ENCODE peak calls at places on chromosomes 11 and 22, in ten cellular contexts. Q, K, E, N, Y, X, P, L, R and V are unnamed samples.

GRCh38 chr11:110379936-110380335 is 49.8 kb upstream of the FDX1 start:
- DNase-seq in Q (no peak), K (no peak), E (no peak), N (no peak), Y (no peak), X (no peak), P (no peak), L (no peak), R (no peak), V (no peak)

GRCh38 chr11:124799384-124800225 is 601 bp downstream of the MSANTD2 start:
- DNase-seq in Q (peak; percentile 28), K (no peak), E (no peak), N (peak; percentile 61), Y (peak; percentile 33), X (peak; percentile 72), P (peak; percentile 18), L (peak; percentile 25), R (peak; percentile 28), V (peak; percentile 58)

GRCh38 chr22:32859743-32860142 is 58.2 kb downstream of the TIMP3 start:
- DNase-seq in Q (no peak), K (no peak), E (no peak), N (no peak), Y (no peak), X (no peak), P (no peak), L (no peak), R (no peak), V (no peak)

GRCh38 chr11:112967082-112967481 is 5.9 kb downstream of the NCAM1 start:
- DNase-seq in Q (no peak), K (no peak), E (no peak), N (no peak), Y (no peak), X (no peak), P (no peak), L (no peak), R (no peak), V (no peak)

GRCh38 chr22:30079952-30080533 is at the start of gene HORMAD2:
- DNase-seq in Q (no peak), K (no peak), E (no peak), N (no peak), Y (peak; percentile 59), X (no peak), P (no peak), L (no peak), R (no peak), V (no peak)

GRCh38 chr11:123187670-123188507 is 7.2 kb downstream of the CLMP start:
- DNase-seq in Q (no peak), K (no peak), E (no peak), N (no peak), Y (no peak), X (no peak), P (peak; percentile 63), L (no peak), R (no peak), V (no peak)

GRCh38 chr22:31957970-31958594 is 13.7 kb downstream of the YWHAH start:
- DNase-seq in Q (no peak), K (no peak), E (no peak), N (no peak), Y (no peak), X (no peak), P (no peak), L (no peak), R (no peak), V (no peak)

GRCh38 chr11:93194673-93195291 is 3.0 kb downstream of the SLC36A4 start:
- DNase-seq in Q (no peak), K (no peak), E (no peak), N (no peak), Y (no peak), X (no peak), P (no peak), L (no peak), R (no peak), V (no peak)

GRCh38 chr11:19244621-19245020 is 3.9 kb upstream of the E2F8 start:
- DNase-seq in Q (no peak), K (no peak), E (no peak), N (no peak), Y (no peak), X (no peak), P (no peak), L (no peak), R (no peak), V (no peak)

GRCh38 chr11:65719887-65720236 is 736 bp downstream of the RNASEH2C start:
- DNase-seq in Q (no peak), K (no peak), E (no peak), N (peak; percentile 55), Y (no peak), X (no peak), P (peak; percentile 36), L (no peak), R (peak; percentile 37), V (no peak)

GRCh38 chr11:132427611-132428010 is 1057.2 kb downstream of the NTM start:
- DNase-seq in Q (no peak), K (no peak), E (no peak), N (no peak), Y (no peak), X (no peak), P (no peak), L (no peak), R (no peak), V (no peak)

GRCh38 chr11:32113200-32113599 is 22.3 kb downstream of the RCN1 start:
- DNase-seq in Q (no peak), K (no peak), E (no peak), N (no peak), Y (no peak), X (no peak), P (no peak), L (peak; percentile 34), R (no peak), V (no peak)

DNA sequence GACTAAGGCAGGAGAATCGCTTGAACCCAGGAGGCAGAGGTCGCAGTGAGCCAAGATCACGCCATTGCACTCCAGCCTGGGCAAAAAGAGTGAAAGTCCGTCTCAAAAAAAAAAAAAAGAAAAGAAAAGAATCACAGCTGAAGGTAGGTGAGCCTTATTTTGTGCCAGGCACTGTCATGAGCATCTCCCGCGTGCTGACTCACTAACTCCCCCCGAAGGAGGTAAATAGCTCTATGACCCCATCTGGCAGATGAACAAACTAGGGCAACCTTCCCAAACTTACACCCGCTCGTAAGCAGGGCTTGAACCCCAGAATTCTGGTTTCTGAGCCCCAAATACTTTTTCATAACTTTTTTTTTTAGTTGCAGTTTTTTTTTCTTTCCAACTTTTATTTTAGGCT is 60.3 kb downstream of the ANO1 start:
- DNase-seq in Q (no peak), K (no peak), E (no peak), N (no peak), Y (no peak), X (no peak), P (no peak), L (no peak), R (no peak), V (no peak)
- H3K4me3 ChIP-seq in Q (no peak overlapping the region), K (no peak overlapping the region), E (no peak overlapping the region), N (no peak overlapping the region), Y (no peak overlapping the region), X (no peak overlapping the region), P (no peak overlapping the region), L (no peak overlapping the region), R (no peak overlapping the region), V (no peak overlapping the region)

GRCh38 chr11:102114032-102114431 is 3.8 kb downstream of the YAP1 start:
- DNase-seq in Q (no peak), K (no peak), E (no peak), N (no peak), Y (no peak), X (no peak), P (peak; percentile 17), L (no peak), R (no peak), V (no peak)
- TF ChIP-seq POLR2A in Q (no peak), K (no peak), E (no peak), N (no peak), Y (no peak), X (no peak), P (no peak), L (no peak), R (no peak), V (no peak)

GRCh38 chr22:21938071-21938822 is 14.4 kb downstream of the PPM1F start:
- DNase-seq in Q (peak; percentile 95), K (peak; percentile 69), E (peak; percentile 93), N (peak; percentile 100), Y (peak; percentile 97), X (peak; percentile 97), P (peak; percentile 83), L (peak; percentile 94), R (peak; percentile 96), V (peak; percentile 90)

GRCh38 chr22:21937821-21938070 is 14.9 kb downstream of the PPM1F start:
- DNase-seq in Q (no peak), K (no peak), E (no peak), N (no peak), Y (no peak), X (no peak), P (peak; percentile 94), L (no peak), R (no peak), V (no peak)

GRCh38 chr22:21939392-21940319 is 13.0 kb downstream of the PPM1F start:
- DNase-seq in Q (no peak), K (no peak), E (no peak), N (no peak), Y (peak; percentile 56), X (no peak), P (no peak), L (no peak), R (peak; percentile 40), V (no peak)

GRCh38 chr22:21940521-21940920 is 12.1 kb downstream of the PPM1F start:
- DNase-seq in Q (no peak), K (no peak), E (no peak), N (no peak), Y (peak; percentile 67), X (no peak), P (no peak), L (no peak), R (peak; percentile 50), V (no peak)

GRCh38 chr22:21938906-21939305 is 13.7 kb downstream of the PPM1F start:
- DNase-seq in Q (no peak), K (no peak), E (no peak), N (no peak), Y (no peak), X (no peak), P (no peak), L (no peak), R (no peak), V (no peak)
- H3K4me3 ChIP-seq in Q (peak overlapping the region; percentile 56), K (no peak overlapping the region), E (no peak overlapping the region), N (no peak overlapping the region), Y (peak overlapping the region; percentile 64), X (peak overlapping the region; percentile 61), P (no peak overlapping the region), L (no peak overlapping the region), R (no peak overlapping the region), V (no peak overlapping the region)

DNA sequence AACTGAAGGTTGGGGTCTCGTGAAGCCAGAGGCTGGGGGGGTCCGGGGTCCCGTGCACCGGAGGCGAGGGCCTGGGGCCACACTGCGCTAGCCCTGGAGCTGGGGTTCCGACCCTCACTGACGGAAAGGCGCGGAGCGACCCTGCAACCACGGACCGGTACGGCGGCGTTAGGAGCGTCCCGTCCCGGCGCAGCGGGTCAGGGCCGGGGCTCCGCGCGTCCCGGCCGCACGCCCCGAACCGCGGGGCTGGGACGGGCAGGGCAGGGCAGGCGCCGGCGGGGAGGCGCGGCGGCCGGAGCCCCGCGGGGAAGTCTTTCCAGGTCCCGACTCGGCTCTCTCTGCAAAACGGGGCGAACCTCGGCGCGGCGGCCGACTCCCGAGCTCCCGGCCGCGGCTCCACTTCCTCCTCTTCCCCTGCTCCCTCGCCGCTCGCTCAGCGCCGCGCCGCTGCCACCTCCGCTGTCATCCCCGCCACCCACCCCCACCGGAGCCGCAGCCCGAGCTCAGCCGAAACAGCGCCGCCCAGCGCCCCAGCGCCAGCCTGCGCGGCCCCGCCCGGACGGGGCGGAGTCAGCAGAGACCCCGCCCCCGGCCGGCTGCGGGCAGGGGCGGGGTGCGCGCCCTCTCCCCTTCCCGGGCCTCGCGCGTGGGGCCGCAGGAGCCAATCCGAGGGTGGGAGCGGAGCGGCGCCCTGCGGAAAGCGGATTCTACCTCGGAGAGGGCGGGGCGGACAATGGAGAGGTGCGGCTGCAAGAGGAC is at the start of gene GDPD5:
- DNase-seq in Q (peak; percentile 83), K (peak; percentile 58), E (peak; percentile 62), N (peak; percentile 97), Y (peak; percentile 88), X (peak; percentile 93), P (peak; percentile 64), L (peak; percentile 85), R (peak; percentile 83), V (peak; percentile 76)
- TF ChIP-seq POLR2A in Q (no peak), K (no peak), E (peak; percentile 75), N (peak; percentile 62), Y (peak; percentile 55), X (no peak), P (no peak), L (peak; percentile 42), R (no peak), V (no peak)